ENCODE peak calls at places on chromosome X, in six cellular contexts. M is ovary, F is transverse colon, C is suprapubic skin, W is H1, Y is K562. Q is an unnamed sample.
A peak's percentile ranks its signal among the peaks of the same experiment; 100 is the strongest.

GRCh38 chrX:71998836-71999509 is 88.3 kb downstream of the NHSL2 start:
- DNase-seq in M (no peak), Y (peak; percentile 38), C (no peak), F (no peak), W (no peak), Q (no peak)

GRCh38 chrX:44572340-44572938 is 29.8 kb upstream of the FUNDC1 start:
- DNase-seq in M (no peak), C (no peak), W (no peak), F (no peak), Y (no peak), Q (no peak)

GRCh38 chrX:2589186-2590020 is 88.6 kb upstream of the DHRSX start:
- DNase-seq in C (no peak), W (no peak), M (no peak), F (no peak), Y (no peak), Q (no peak)

GRCh38 chrX:74179936-74180454 is 124.0 kb upstream of the ZCCHC13 start:
- DNase-seq in M (no peak), Y (no peak), F (no peak), W (no peak), C (no peak), Q (no peak)

GRCh38 chrX:110168585-110168984 is 149.3 kb downstream of the AMMECR1 start:
- DNase-seq in W (no peak), F (no peak), Y (no peak), M (no peak), C (no peak), Q (no peak)

GRCh38 chrX:69320116-69320515 is 154.9 kb upstream of the PJA1 start:
- DNase-seq in F (no peak), Y (no peak), M (no peak), C (no peak), W (no peak), Q (no peak)

GRCh38 chrX:1433646-1434357 is 18.9 kb downstream of the ASMTL start:
- DNase-seq in M (no peak), Y (no peak), F (no peak), W (no peak), C (no peak), Q (no peak)

GRCh38 chrX:69289839-69290123 is 124.5 kb upstream of the PJA1 start:
- DNase-seq in C (no peak), F (no peak), W (no peak), Y (no peak), M (no peak), Q (no peak)

GRCh38 chrX:155027509-155028066 is 944 bp downstream of the FUNDC2 start:
- DNase-seq in W (no peak), C (no peak), M (no peak), Y (no peak), F (no peak), Q (peak; percentile 45)

DNA sequence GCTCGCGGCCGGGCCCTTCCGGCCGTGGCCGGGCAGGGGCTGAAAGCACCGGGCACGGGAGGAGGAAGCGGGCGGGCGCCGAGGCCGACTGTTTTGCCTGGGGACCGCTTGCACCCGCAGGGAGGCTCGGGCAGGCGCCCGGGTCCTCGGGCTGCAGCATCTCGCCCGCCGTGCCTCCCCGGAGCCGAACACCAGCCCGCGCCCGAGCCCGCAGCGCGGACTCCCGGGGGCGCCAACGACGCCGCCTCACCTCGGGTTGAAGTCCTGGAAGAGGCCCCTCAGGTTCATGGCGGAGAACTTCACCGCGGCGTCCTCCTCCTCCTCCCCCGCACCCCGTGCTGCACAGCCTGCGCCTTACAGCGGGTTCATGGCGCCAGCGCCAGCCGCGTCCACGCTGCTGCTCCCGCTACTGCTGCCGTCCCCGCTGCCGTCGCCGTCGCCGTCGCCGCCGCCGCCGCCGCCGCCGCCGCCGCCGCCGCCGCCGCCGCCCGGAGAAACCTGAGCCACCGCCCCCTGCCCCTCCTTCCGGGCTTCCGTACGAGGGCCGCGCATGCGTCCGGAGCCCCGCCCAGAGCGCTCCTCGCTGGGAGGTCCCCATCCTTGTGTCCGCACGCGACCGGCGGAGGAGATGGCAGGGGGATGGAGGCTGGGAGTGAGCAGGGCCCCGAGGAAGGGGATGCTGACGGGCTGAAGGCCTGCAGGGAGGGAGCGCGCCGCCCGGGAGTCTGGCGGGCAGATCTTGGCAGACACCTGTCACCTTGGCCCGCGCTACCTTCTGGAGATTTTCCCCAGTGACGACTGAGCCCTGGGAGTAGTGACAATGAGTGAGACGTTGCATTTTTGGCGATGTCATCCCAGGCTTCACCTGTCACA is at the start of gene TMEM185A:
- DNase-seq in F (peak; percentile 79), Y (peak; percentile 88), W (peak; percentile 13), M (peak; percentile 68), C (peak; percentile 78), Q (peak; percentile 23)
- TF ChIP-seq EP300 in F (no peak), Y (no peak), W (no peak), M (no peak), C (no peak), Q (no peak)

GRCh38 chrX:100677616-100678181 is 33.7 kb downstream of the SRPX2 start:
- DNase-seq in C (no peak), F (no peak), M (no peak), W (no peak), Y (no peak), Q (no peak)
- TF ChIP-seq EP300 in C (no peak), F (no peak), M (no peak), W (no peak), Y (no peak), Q (no peak)

DNA sequence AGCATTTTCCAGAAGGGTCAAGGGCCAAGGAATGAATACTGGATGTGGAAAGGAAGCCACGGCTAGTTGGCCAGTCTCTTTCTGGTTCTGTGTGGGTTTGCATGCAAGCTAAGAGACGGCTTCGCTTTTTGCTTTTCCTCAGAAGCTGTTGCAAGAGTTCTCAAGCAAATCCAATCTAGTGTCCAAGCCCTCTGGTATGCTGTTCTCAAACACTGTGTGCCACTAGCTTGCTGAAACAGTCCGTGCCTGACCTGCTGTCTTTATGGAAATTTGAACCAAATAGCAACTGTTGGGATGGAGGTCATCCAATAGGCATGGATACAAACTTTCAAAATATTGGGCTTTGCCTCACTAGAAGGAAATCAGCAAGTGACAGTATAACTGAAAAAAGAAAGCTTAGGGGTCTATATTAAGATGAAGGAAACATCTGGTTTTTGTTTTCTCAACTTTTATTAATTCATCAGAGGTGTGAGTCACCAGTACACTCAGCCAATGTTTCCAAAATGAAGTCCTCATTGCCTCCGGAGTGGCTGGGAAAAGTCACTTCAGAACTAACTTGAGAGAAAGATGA is 70.5 kb downstream of the SLC9A6 start:
- DNase-seq in M (peak; percentile 22), W (no peak), C (no peak), F (no peak), Y (no peak), Q (no peak)
- TF ChIP-seq EP300 in M (no peak), W (no peak), C (peak; percentile 97), F (peak; percentile 81), Y (no peak), Q (peak; percentile 91)

GRCh38 chrX:8272846-8273245 is 101.8 kb upstream of the VCX2 start:
- DNase-seq in M (no peak), Y (no peak), C (no peak), W (no peak), F (no peak), Q (no peak)

GRCh38 chrX:8279323-8279722 is 108.3 kb upstream of the VCX2 start:
- DNase-seq in C (no peak), M (no peak), Y (no peak), F (no peak), W (no peak), Q (no peak)

GRCh38 chrX:8274166-8274565 is 103.1 kb upstream of the VCX2 start:
- DNase-seq in Y (no peak), F (no peak), M (no peak), W (no peak), C (no peak), Q (no peak)

DNA sequence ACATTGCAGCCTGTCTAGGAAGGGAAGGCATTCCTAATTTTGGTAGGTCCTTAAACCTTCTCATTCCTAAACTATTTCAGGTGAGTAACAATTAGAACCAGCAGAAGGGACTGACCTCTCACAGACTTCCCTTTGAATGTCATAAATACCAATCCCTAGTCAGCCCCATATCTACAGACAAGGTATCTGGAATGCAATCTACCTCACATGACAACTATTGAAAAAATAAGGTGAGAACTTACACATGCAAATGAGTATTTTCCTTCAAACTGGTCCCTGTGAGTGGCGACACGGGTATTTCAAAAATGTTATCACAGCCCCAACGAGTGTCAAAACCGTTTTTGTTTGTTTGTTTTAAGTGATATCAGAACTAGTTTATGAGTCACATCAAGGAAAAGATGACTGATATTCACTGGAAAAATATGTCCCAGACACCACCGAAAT is 102.4 kb upstream of the VCX2 start:
- DNase-seq in M (no peak), C (no peak), W (no peak), F (no peak), Y (no peak), Q (no peak)
- TF ChIP-seq EP300 in M (no peak), C (no peak), W (no peak), F (no peak), Y (no peak), Q (no peak)

GRCh38 chrX:6226053-6226645 is 2.5 kb downstream of the NLGN4X start:
- DNase-seq in Y (no peak), F (no peak), M (peak; percentile 49), C (no peak), W (no peak), Q (no peak)
- TF ChIP-seq EP300 in Y (no peak), F (no peak), M (no peak), C (no peak), W (no peak), Q (no peak)

GRCh38 chrX:12906392-12906791 is at the start of gene TLR8:
- DNase-seq in Y (no peak), C (no peak), M (no peak), F (no peak), W (no peak), Q (no peak)
- TF ChIP-seq EP300 in Y (no peak), C (no peak), M (no peak), F (no peak), W (no peak), Q (no peak)

GRCh38 chrX:91108761-91109160 is 325.9 kb upstream of the PABPC5 start:
- DNase-seq in M (no peak), W (no peak), C (no peak), F (no peak), Y (no peak), Q (no peak)
- TF ChIP-seq EP300 in M (no peak), W (no peak), C (no peak), F (no peak), Y (no peak), Q (no peak)

DNA sequence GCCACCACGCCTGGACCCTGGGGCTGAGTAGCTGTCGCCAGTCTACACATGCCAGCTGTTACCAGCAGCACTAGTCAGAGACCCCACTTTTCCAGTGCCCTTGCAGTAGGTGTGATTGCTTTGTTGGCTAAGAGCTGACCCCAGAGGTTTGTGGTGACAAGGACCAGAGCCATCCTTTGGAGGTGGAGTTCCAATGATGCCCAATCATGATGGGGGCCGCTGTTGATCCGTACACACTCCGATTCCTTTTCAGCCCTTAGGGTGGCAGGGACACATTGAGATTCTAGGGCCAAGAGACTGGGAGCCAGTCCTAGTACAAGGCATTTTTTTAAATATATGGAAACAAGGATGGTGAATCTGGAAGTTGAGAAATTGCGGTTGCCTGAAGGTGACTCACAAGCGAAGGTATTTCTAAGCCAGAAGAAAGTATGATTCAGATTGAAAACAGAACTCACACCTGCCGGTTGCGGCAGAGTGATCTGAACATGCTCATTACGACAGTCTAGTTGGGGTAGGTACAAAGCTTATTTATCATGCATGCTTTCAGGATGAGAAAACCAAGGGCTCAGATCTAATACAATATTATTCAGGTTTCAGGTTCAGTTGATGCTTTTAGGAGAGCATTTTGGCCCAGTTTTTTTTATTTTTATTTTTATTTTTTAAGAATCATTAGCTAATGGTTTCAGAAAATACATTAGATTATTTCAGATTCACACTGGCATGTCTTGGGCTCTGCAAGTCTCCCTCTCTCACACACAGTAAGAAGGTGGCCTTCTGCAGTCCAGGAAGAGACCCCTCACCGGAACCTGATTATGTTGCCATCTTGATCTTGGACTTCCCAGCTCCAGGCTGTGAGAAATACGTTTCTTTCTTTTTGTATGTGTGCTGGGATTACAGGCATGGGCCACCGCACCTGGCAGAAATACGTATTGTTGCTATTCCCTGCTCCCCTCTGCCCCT is 43.4 kb downstream of the SHROOM2 start:
- DNase-seq in C (no peak), W (no peak), Y (no peak), F (no peak), M (no peak), Q (no peak)
- TF ChIP-seq EP300 in C (no peak), W (no peak), Y (no peak), F (no peak), M (no peak), Q (no peak)

Q was measured in tibial nerve.